ENCODE peak calls at places on chromosomes 3 and 15, in seven cellular contexts. One of them, this sample, is unnamed.

GRCh38 chr3:186267758-186268157 is 94.3 kb downstream of the DGKG start:
- DNase-seq in left lung: no peak
- DNase-seq in CD4-positive, alpha-beta T cell: no peak
- DNase-seq in sigmoid colon: no peak
- DNase-seq in HCT116: no peak
- DNase-seq in WERI-Rb-1: no peak
- DNase-seq in RWPE1: no peak
- DNase-seq in this sample: no peak

GRCh38 chr3:151631946-151632345 is 101.8 kb upstream of the AADACL2 start:
- DNase-seq in left lung: no peak
- DNase-seq in CD4-positive, alpha-beta T cell: no peak
- DNase-seq in sigmoid colon: no peak
- DNase-seq in HCT116: no peak
- DNase-seq in WERI-Rb-1: no peak
- DNase-seq in RWPE1: no peak
- DNase-seq in this sample: no peak

GRCh38 chr3:159322322-159322939 is 520.6 kb downstream of the MFSD1 start:
- DNase-seq in left lung: no peak
- DNase-seq in CD4-positive, alpha-beta T cell: no peak
- DNase-seq in sigmoid colon: no peak
- DNase-seq in HCT116: peak
- DNase-seq in WERI-Rb-1: peak
- DNase-seq in RWPE1: peak
- DNase-seq in this sample: no peak

GRCh38 chr3:10164546-10165393 is at the start of gene IRAK2:
- DNase-seq in left lung: peak
- DNase-seq in CD4-positive, alpha-beta T cell: peak
- DNase-seq in sigmoid colon: peak
- DNase-seq in HCT116: peak
- DNase-seq in WERI-Rb-1: peak
- DNase-seq in RWPE1: peak
- DNase-seq in this sample: peak

GRCh38 chr3:161372321-161373260 is 1.3 kb upstream of the SPTSSB start:
- DNase-seq in left lung: no peak
- DNase-seq in CD4-positive, alpha-beta T cell: no peak
- DNase-seq in sigmoid colon: peak
- DNase-seq in HCT116: peak
- DNase-seq in WERI-Rb-1: peak
- DNase-seq in RWPE1: peak
- DNase-seq in this sample: no peak

GRCh38 chr15:58698887-58699641 is 50.4 kb downstream of the ADAM10 start:
- DNase-seq in left lung: no peak
- DNase-seq in CD4-positive, alpha-beta T cell: no peak
- DNase-seq in sigmoid colon: no peak
- DNase-seq in HCT116: no peak
- DNase-seq in WERI-Rb-1: no peak
- DNase-seq in RWPE1: no peak
- DNase-seq in this sample: no peak

GRCh38 chr3:72343078-72343477 is 505.2 kb downstream of the SHQ1 start:
- DNase-seq in left lung: no peak
- DNase-seq in CD4-positive, alpha-beta T cell: peak
- DNase-seq in sigmoid colon: no peak
- DNase-seq in HCT116: no peak
- DNase-seq in WERI-Rb-1: no peak
- DNase-seq in RWPE1: no peak
- DNase-seq in this sample: no peak

GRCh38 chr3:174270841-174271240 is 588.3 kb upstream of the NAALADL2 start:
- DNase-seq in left lung: no peak
- DNase-seq in CD4-positive, alpha-beta T cell: no peak
- DNase-seq in sigmoid colon: no peak
- DNase-seq in HCT116: no peak
- DNase-seq in WERI-Rb-1: no peak
- DNase-seq in RWPE1: no peak
- DNase-seq in this sample: no peak

GRCh38 chr3:143092191-143092590 is 27.4 kb upstream of the CHST2 start:
- DNase-seq in left lung: no peak
- DNase-seq in CD4-positive, alpha-beta T cell: no peak
- DNase-seq in sigmoid colon: no peak
- DNase-seq in HCT116: no peak
- DNase-seq in WERI-Rb-1: no peak
- DNase-seq in RWPE1: no peak
- DNase-seq in this sample: no peak

GRCh38 chr3:56547486-56547885 is 9.5 kb upstream of the CCDC66 start:
- DNase-seq in left lung: no peak
- DNase-seq in CD4-positive, alpha-beta T cell: no peak
- DNase-seq in sigmoid colon: no peak
- DNase-seq in HCT116: peak
- DNase-seq in WERI-Rb-1: no peak
- DNase-seq in RWPE1: no peak
- DNase-seq in this sample: no peak

GRCh38 chr3:111517801-111518200 is 24.2 kb upstream of the CD96 start:
- DNase-seq in left lung: no peak
- DNase-seq in CD4-positive, alpha-beta T cell: no peak
- DNase-seq in sigmoid colon: no peak
- DNase-seq in HCT116: no peak
- DNase-seq in WERI-Rb-1: no peak
- DNase-seq in RWPE1: no peak
- DNase-seq in this sample: no peak

GRCh38 chr3:59581000-59581399 is 531.2 kb upstream of the CFAP20DC start:
- DNase-seq in left lung: no peak
- DNase-seq in CD4-positive, alpha-beta T cell: no peak
- DNase-seq in sigmoid colon: no peak
- DNase-seq in HCT116: no peak
- DNase-seq in WERI-Rb-1: no peak
- DNase-seq in RWPE1: no peak
- DNase-seq in this sample: no peak

GRCh38 chr3:11230125-11230524 is 42.1 kb upstream of the ATG7 start:
- DNase-seq in left lung: no peak
- DNase-seq in CD4-positive, alpha-beta T cell: no peak
- DNase-seq in sigmoid colon: no peak
- DNase-seq in HCT116: no peak
- DNase-seq in WERI-Rb-1: no peak
- DNase-seq in RWPE1: no peak
- DNase-seq in this sample: peak

GRCh38 chr15:65368300-65368617 is 9.5 kb downstream of the IGDCC3 start:
- DNase-seq in left lung: no peak
- DNase-seq in CD4-positive, alpha-beta T cell: no peak
- DNase-seq in sigmoid colon: no peak
- DNase-seq in HCT116: no peak
- DNase-seq in WERI-Rb-1: peak
- DNase-seq in RWPE1: no peak
- DNase-seq in this sample: no peak

GRCh38 chr3:188417329-188417728 is 263.4 kb downstream of the LPP start:
- DNase-seq in left lung: no peak
- DNase-seq in CD4-positive, alpha-beta T cell: no peak
- DNase-seq in sigmoid colon: no peak
- DNase-seq in HCT116: no peak
- DNase-seq in WERI-Rb-1: no peak
- DNase-seq in RWPE1: no peak
- DNase-seq in this sample: no peak

GRCh38 chr3:177230641-177231040 is 33.4 kb upstream of the TBL1XR1 start:
- DNase-seq in left lung: no peak
- DNase-seq in CD4-positive, alpha-beta T cell: no peak
- DNase-seq in sigmoid colon: no peak
- DNase-seq in HCT116: no peak
- DNase-seq in WERI-Rb-1: no peak
- DNase-seq in RWPE1: no peak
- DNase-seq in this sample: no peak

GRCh38 chr15:101027273-101027901 is 108.2 kb downstream of the LRRK1 start:
- DNase-seq in left lung: peak
- DNase-seq in CD4-positive, alpha-beta T cell: no peak
- DNase-seq in sigmoid colon: peak
- DNase-seq in HCT116: no peak
- DNase-seq in WERI-Rb-1: peak
- DNase-seq in RWPE1: no peak
- DNase-seq in this sample: no peak

GRCh38 chr3:134481166-134481565 is 4.6 kb downstream of the ANAPC13 start:
- DNase-seq in left lung: no peak
- DNase-seq in CD4-positive, alpha-beta T cell: no peak
- DNase-seq in sigmoid colon: no peak
- DNase-seq in HCT116: no peak
- DNase-seq in WERI-Rb-1: no peak
- DNase-seq in RWPE1: no peak
- DNase-seq in this sample: no peak

GRCh38 chr3:134485075-134485536 is 679 bp downstream of the ANAPC13 start:
- DNase-seq in left lung: no peak
- DNase-seq in CD4-positive, alpha-beta T cell: no peak
- DNase-seq in sigmoid colon: no peak
- DNase-seq in HCT116: no peak
- DNase-seq in WERI-Rb-1: peak
- DNase-seq in RWPE1: peak
- DNase-seq in this sample: no peak

GRCh38 chr3:134485620-134486576 is at the start of the genes ANAPC13 and CEP63:
- DNase-seq in left lung: peak
- DNase-seq in CD4-positive, alpha-beta T cell: peak
- DNase-seq in sigmoid colon: peak
- DNase-seq in HCT116: peak
- DNase-seq in WERI-Rb-1: peak
- DNase-seq in RWPE1: peak
- DNase-seq in this sample: peak

GRCh38 chr3:134482622-134483021 is 3.2 kb downstream of the ANAPC13 start:
- DNase-seq in left lung: no peak
- DNase-seq in CD4-positive, alpha-beta T cell: no peak
- DNase-seq in sigmoid colon: no peak
- DNase-seq in HCT116: no peak
- DNase-seq in WERI-Rb-1: no peak
- DNase-seq in RWPE1: no peak
- DNase-seq in this sample: no peak

GRCh38 chr3:134483195-134483890 is 2.4 kb downstream of the ANAPC13 start:
- DNase-seq in left lung: no peak
- DNase-seq in CD4-positive, alpha-beta T cell: no peak
- DNase-seq in sigmoid colon: no peak
- DNase-seq in HCT116: no peak
- DNase-seq in WERI-Rb-1: no peak
- DNase-seq in RWPE1: peak
- DNase-seq in this sample: no peak
- H3K27ac ChIP-seq in left lung: peak
- H3K27ac ChIP-seq in CD4-positive, alpha-beta T cell: no peak
- H3K27ac ChIP-seq in sigmoid colon: peak
- H3K27ac ChIP-seq in HCT116: no peak
- H3K27ac ChIP-seq in WERI-Rb-1: no peak
- H3K27ac ChIP-seq in RWPE1: peak
- H3K27ac ChIP-seq in this sample: peak

GRCh38 chr15:48112242-48112641 is 8.5 kb upstream of the SLC24A5 start:
- DNase-seq in left lung: no peak
- DNase-seq in CD4-positive, alpha-beta T cell: no peak
- DNase-seq in sigmoid colon: no peak
- DNase-seq in HCT116: peak
- DNase-seq in WERI-Rb-1: peak
- DNase-seq in RWPE1: peak
- DNase-seq in this sample: no peak
- TF ChIP-seq CTCF in left lung: no peak
- TF ChIP-seq CTCF in CD4-positive, alpha-beta T cell: no peak
- TF ChIP-seq CTCF in sigmoid colon: no peak
- TF ChIP-seq CTCF in HCT116: no peak
- TF ChIP-seq CTCF in WERI-Rb-1: peak
- TF ChIP-seq CTCF in RWPE1: peak
- TF ChIP-seq CTCF in this sample: no peak

GRCh38 chr15:35555244-35555643 is 9.3 kb upstream of the DPH6 start:
- DNase-seq in left lung: no peak
- DNase-seq in CD4-positive, alpha-beta T cell: no peak
- DNase-seq in sigmoid colon: no peak
- DNase-seq in HCT116: no peak
- DNase-seq in WERI-Rb-1: no peak
- DNase-seq in RWPE1: no peak
- DNase-seq in this sample: no peak
- H3K27ac ChIP-seq in left lung: no peak
- H3K27ac ChIP-seq in CD4-positive, alpha-beta T cell: no peak
- H3K27ac ChIP-seq in sigmoid colon: no peak
- H3K27ac ChIP-seq in HCT116: no peak
- H3K27ac ChIP-seq in WERI-Rb-1: no peak
- H3K27ac ChIP-seq in RWPE1: no peak
- H3K27ac ChIP-seq in this sample: no peak

DNA sequence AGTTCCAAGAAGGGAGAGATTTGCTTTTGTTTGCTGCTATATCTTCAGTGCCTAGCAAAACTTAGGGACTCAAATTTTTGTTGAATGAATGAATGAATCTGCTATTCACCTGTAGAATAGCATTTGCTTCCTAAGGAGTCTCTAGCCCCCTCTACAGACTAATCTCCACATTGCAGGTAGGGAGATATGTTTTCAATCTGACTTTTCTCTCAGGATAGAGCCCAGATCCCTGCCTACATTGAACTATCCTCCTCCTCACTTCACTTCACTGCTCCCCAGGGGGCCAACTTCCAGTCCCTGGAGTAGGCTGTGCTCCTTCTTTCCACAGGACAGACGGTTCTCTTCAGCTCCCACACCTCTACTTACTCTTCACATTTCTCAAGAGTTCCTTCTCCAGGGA is 81.9 kb upstream of the PTX3 start:
- DNase-seq in left lung: no peak
- DNase-seq in CD4-positive, alpha-beta T cell: no peak
- DNase-seq in sigmoid colon: no peak
- DNase-seq in HCT116: peak
- DNase-seq in WERI-Rb-1: no peak
- DNase-seq in RWPE1: no peak
- DNase-seq in this sample: no peak
- TF ChIP-seq CTCF in left lung: no peak
- TF ChIP-seq CTCF in CD4-positive, alpha-beta T cell: no peak
- TF ChIP-seq CTCF in sigmoid colon: no peak
- TF ChIP-seq CTCF in HCT116: peak
- TF ChIP-seq CTCF in WERI-Rb-1: peak
- TF ChIP-seq CTCF in RWPE1: no peak
- TF ChIP-seq CTCF in this sample: no peak

GRCh38 chr3:149128856-149129255 is 582 bp upstream of the HPS3 start:
- DNase-seq in left lung: no peak
- DNase-seq in CD4-positive, alpha-beta T cell: no peak
- DNase-seq in sigmoid colon: no peak
- DNase-seq in HCT116: no peak
- DNase-seq in WERI-Rb-1: no peak
- DNase-seq in RWPE1: peak
- DNase-seq in this sample: no peak
- H3K27ac ChIP-seq in left lung: peak
- H3K27ac ChIP-seq in CD4-positive, alpha-beta T cell: peak
- H3K27ac ChIP-seq in sigmoid colon: peak
- H3K27ac ChIP-seq in HCT116: no peak
- H3K27ac ChIP-seq in WERI-Rb-1: peak
- H3K27ac ChIP-seq in RWPE1: peak
- H3K27ac ChIP-seq in this sample: peak

GRCh38 chr15:78906310-78906608 is 33.6 kb downstream of the MORF4L1 start:
- DNase-seq in left lung: no peak
- DNase-seq in CD4-positive, alpha-beta T cell: no peak
- DNase-seq in sigmoid colon: no peak
- DNase-seq in HCT116: no peak
- DNase-seq in WERI-Rb-1: no peak
- DNase-seq in RWPE1: peak
- DNase-seq in this sample: no peak

GRCh38 chr15:78909160-78909695 is 35.6 kb downstream of the CTSH start:
- DNase-seq in left lung: no peak
- DNase-seq in CD4-positive, alpha-beta T cell: no peak
- DNase-seq in sigmoid colon: no peak
- DNase-seq in HCT116: no peak
- DNase-seq in WERI-Rb-1: no peak
- DNase-seq in RWPE1: no peak
- DNase-seq in this sample: no peak

GRCh38 chr15:78904599-78905358 is 32.1 kb downstream of the MORF4L1 start:
- DNase-seq in left lung: no peak
- DNase-seq in CD4-positive, alpha-beta T cell: no peak
- DNase-seq in sigmoid colon: no peak
- DNase-seq in HCT116: no peak
- DNase-seq in WERI-Rb-1: no peak
- DNase-seq in RWPE1: no peak
- DNase-seq in this sample: no peak

GRCh38 chr15:78909791-78910228 is 35.0 kb downstream of the CTSH start:
- DNase-seq in left lung: no peak
- DNase-seq in CD4-positive, alpha-beta T cell: no peak
- DNase-seq in sigmoid colon: no peak
- DNase-seq in HCT116: peak
- DNase-seq in WERI-Rb-1: peak
- DNase-seq in RWPE1: peak
- DNase-seq in this sample: no peak

GRCh38 chr15:78907577-78907976 is 34.9 kb downstream of the MORF4L1 start:
- DNase-seq in left lung: no peak
- DNase-seq in CD4-positive, alpha-beta T cell: no peak
- DNase-seq in sigmoid colon: no peak
- DNase-seq in HCT116: no peak
- DNase-seq in WERI-Rb-1: peak
- DNase-seq in RWPE1: no peak
- DNase-seq in this sample: no peak
- TF ChIP-seq CTCF in left lung: no peak
- TF ChIP-seq CTCF in CD4-positive, alpha-beta T cell: no peak
- TF ChIP-seq CTCF in sigmoid colon: no peak
- TF ChIP-seq CTCF in HCT116: peak
- TF ChIP-seq CTCF in WERI-Rb-1: peak
- TF ChIP-seq CTCF in RWPE1: peak
- TF ChIP-seq CTCF in this sample: no peak